ENCODE peak calls at places on chromosome 3, in nine cellular contexts. L is stomach, X is tibial nerve, W is HepG2, B is sigmoid colon, Z is A549, V is transverse colon, R is suprapubic skin, A is K562. E is an unnamed sample.

GRCh38 chr3:129104498-129105079 is 17.0 kb downstream of the RAB43 start:
- DNase-seq in L (no peak), X (no peak), W (no peak), B (no peak), Z (no peak), V (no peak), R (no peak), A (peak), E (no peak)

GRCh38 chr3:107247116-107247515 is 130.1 kb upstream of the CCDC54 start:
- DNase-seq in L (no peak), X (no peak), W (no peak), B (no peak), Z (no peak), V (no peak), R (no peak), A (no peak), E (no peak)

GRCh38 chr3:142779591-142779990 is 55.8 kb downstream of the TRPC1 start:
- DNase-seq in L (no peak), X (no peak), W (no peak), B (no peak), Z (no peak), V (no peak), R (no peak), A (no peak), E (no peak)

GRCh38 chr3:187914231-187914630 is 169.0 kb upstream of the BCL6 start:
- DNase-seq in L (no peak), X (no peak), W (peak), B (peak), Z (no peak), V (no peak), R (peak), A (no peak), E (no peak)

GRCh38 chr3:976021-976420 is 116.8 kb upstream of the CNTN6 start:
- DNase-seq in L (no peak), X (no peak), W (no peak), B (no peak), Z (no peak), V (no peak), R (no peak), A (no peak), E (no peak)

GRCh38 chr3:128051459-128051836 is 789 bp upstream of the SEC61A1 start:
- DNase-seq in L (no peak), X (no peak), W (no peak), B (no peak), Z (no peak), V (no peak), R (no peak), A (no peak), E (no peak)

GRCh38 chr3:188270423-188270972 is 116.5 kb downstream of the LPP start:
- DNase-seq in L (no peak), X (peak), W (peak), B (no peak), Z (peak), V (no peak), R (no peak), A (no peak), E (no peak)

GRCh38 chr3:195250473-195251251 is 20.3 kb downstream of the XXYLT1 start:
- DNase-seq in L (no peak), X (peak), W (no peak), B (peak), Z (no peak), V (no peak), R (no peak), A (no peak), E (peak)

GRCh38 chr3:12049675-12050074 is 45.5 kb downstream of the SYN2 start:
- DNase-seq in L (no peak), X (no peak), W (no peak), B (no peak), Z (no peak), V (no peak), R (no peak), A (peak), E (no peak)

GRCh38 chr3:37855363-37855970 is 6.2 kb upstream of the CTDSPL start:
- DNase-seq in L (peak), X (peak), W (peak), B (peak), Z (peak), V (peak), R (peak), A (peak), E (peak)

GRCh38 chr3:196569003-196569516 is 600 bp downstream of the FBXO45 start:
- DNase-seq in L (peak), X (no peak), W (peak), B (peak), Z (peak), V (peak), R (peak), A (peak), E (peak)
- TF ChIP-seq CTCF in L (no peak), X (no peak), W (no peak), B (no peak), Z (no peak), V (no peak), R (no peak), A (no peak), E (peak)

DNA sequence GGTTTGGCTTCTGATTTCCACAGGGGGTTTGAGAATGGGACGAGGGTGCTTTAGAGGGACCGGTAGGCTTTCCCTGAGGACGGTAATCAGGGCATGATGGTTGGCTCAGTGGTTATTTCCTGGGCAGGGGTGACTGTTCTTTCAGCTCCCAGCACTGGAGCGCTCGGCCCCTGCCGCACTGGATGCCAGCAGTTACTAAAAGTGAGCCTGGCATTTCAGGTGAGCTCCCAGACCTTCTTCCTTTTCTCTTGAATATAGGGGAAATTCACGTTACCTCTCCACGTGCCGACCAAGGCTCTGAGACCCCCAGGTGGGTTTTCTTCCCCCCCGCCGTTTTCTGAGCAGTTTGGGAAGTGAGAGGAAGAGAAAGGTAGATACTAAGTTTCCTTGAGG is 1.0 kb downstream of the TEX264 start:
- DNase-seq in L (no peak), X (no peak), W (no peak), B (no peak), Z (no peak), V (no peak), R (peak), A (no peak), E (peak)
- H3K27ac ChIP-seq in L (peak), X (peak), W (peak), B (peak), Z (peak), V (peak), R (peak), A (peak), E (peak)

GRCh38 chr3:100850156-100850555 is 140.9 kb downstream of the TFG start:
- DNase-seq in L (no peak), X (no peak), W (no peak), B (no peak), Z (no peak), V (no peak), R (no peak), A (no peak), E (no peak)

DNA sequence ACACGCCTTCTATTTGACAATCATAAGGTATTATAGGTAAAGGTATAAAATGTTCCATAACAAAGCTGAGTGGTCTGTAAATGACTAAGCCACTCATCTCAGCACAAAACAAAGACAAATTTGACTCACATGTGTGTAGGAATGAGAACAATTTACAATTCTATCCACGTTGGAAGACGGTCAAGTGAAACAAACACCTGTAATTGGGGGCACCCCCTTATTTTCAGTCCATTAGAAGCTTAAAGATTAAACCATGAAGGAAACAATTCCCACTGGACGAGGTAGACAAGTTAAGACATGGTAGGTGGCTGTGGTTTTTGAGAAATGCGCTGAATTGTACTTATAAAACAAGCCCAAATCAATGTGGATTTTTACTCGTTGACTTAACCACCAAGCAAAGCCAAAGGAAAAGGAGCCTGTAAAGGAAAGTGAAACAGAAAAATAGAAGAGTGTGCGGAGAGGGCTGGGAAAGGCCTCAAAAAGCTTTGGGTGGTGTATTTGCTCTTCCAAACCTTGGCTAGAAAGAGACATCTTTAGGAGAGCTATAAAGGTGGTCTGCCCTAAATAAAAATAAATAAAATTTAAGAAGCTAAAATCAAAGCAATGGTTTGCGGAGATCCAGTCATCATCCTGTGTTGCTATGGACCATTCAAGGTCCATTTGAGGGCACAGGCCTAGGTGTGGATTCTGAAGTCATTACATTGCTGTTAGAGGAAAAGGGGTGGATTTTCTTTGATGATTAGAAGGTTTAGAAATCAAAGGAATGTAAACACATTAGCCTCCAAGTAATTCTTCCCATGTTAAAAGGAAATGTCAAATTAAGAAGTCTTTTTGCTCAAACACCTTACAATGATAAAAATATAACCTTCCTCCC is 135.0 kb downstream of the TFG start:
- DNase-seq in L (no peak), X (no peak), W (no peak), B (no peak), Z (no peak), V (no peak), R (no peak), A (no peak), E (no peak)
- TF ChIP-seq EP300 in L (no peak), X (no peak), W (no peak), B (no peak), Z (no peak), V (no peak), R (no peak), A (no peak), E (no peak)

DNA sequence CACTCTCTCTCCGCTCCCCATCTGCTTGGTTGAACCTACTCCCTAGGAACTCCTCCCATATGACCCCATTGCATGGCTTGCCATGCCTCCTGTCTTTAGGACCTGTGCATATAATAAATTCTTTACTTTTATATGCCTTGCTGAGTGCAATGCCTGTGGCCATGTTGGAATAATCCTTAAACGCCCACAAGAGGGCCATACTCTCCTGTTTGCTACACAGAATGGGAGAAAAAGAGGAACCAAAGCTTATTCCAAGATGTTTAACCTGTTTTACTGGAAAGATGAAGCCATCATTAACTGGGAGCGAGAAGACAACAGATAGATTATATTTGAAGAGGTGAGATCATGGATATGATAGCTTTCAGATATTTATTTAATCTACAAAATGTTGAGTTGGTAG is 1097.8 kb downstream of the NAALADL2 start:
- DNase-seq in L (no peak), X (no peak), W (no peak), B (no peak), Z (no peak), V (no peak), R (no peak), A (no peak), E (no peak)
- TF ChIP-seq CTCF in L (no peak), X (no peak), W (no peak), B (no peak), Z (no peak), V (peak), R (no peak), A (no peak), E (no peak)

GRCh38 chr3:49386056-49386756 is 25.6 kb downstream of the RHOA start:
- DNase-seq in L (no peak), X (no peak), W (no peak), B (no peak), Z (no peak), V (no peak), R (no peak), A (no peak), E (no peak)
- H3K27ac ChIP-seq in L (peak), X (peak), W (no peak), B (no peak), Z (no peak), V (no peak), R (no peak), A (peak), E (peak)

DNA sequence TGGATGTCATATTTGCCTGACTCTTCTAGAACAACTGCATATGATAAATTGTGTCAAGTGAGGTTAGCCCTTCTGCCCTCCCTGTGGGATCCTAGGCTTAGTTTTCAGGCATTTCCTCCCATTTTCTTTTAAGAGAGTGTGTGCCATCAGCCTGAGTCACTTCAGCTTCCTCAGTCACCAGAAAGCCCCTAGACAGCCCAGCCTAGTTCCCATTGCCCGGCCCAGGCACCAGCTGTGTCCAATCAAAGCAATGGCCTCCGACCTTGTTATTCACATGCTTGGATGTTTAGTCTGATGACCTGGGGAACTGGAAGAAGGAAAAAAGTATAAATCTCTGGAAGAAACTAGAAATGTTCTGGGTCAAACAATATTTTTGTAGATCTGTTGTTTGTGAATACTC is 221.9 kb upstream of the LRIG1 start:
- DNase-seq in L (no peak), X (peak), W (no peak), B (peak), Z (peak), V (peak), R (no peak), A (no peak), E (no peak)
- TF ChIP-seq EP300 in L (no peak), X (no peak), W (no peak), B (no peak), Z (no peak), V (no peak), R (no peak), A (no peak), E (no peak)

GRCh38 chr3:52153389-52154096 is 680 bp downstream of the POC1A start:
- DNase-seq in L (no peak), X (no peak), W (peak), B (no peak), Z (peak), V (peak), R (peak), A (peak), E (no peak)

GRCh38 chr3:52150860-52151259 is 3.4 kb downstream of the POC1A start:
- DNase-seq in L (no peak), X (no peak), W (no peak), B (no peak), Z (no peak), V (no peak), R (no peak), A (no peak), E (no peak)

GRCh38 chr3:52150357-52150756 is 3.9 kb downstream of the POC1A start:
- DNase-seq in L (no peak), X (no peak), W (no peak), B (no peak), Z (no peak), V (no peak), R (no peak), A (no peak), E (no peak)

GRCh38 chr3:52155912-52156311 is 1.7 kb upstream of the POC1A start:
- DNase-seq in L (no peak), X (no peak), W (no peak), B (peak), Z (no peak), V (no peak), R (no peak), A (no peak), E (no peak)

GRCh38 chr3:52154135-52155094 is at the start of gene POC1A:
- DNase-seq in L (peak), X (peak), W (peak), B (peak), Z (peak), V (peak), R (peak), A (peak), E (peak)
- TF ChIP-seq CTCF in L (no peak), X (peak), W (peak), B (peak), Z (no peak), V (peak), R (no peak), A (no peak), E (peak)

GRCh38 chr3:114896978-114897377 is 250.1 kb downstream of the ZBTB20 start:
- DNase-seq in L (no peak), X (no peak), W (no peak), B (no peak), Z (no peak), V (no peak), R (no peak), A (no peak), E (no peak)

GRCh38 chr3:114892880-114893279 is 254.2 kb downstream of the ZBTB20 start:
- DNase-seq in L (no peak), X (no peak), W (peak), B (no peak), Z (no peak), V (no peak), R (no peak), A (no peak), E (no peak)

GRCh38 chr3:114887806-114888205 is 259.3 kb downstream of the ZBTB20 start:
- DNase-seq in L (no peak), X (no peak), W (no peak), B (no peak), Z (no peak), V (no peak), R (no peak), A (no peak), E (no peak)

GRCh38 chr3:114892117-114892870 is 254.8 kb downstream of the ZBTB20 start:
- DNase-seq in L (no peak), X (no peak), W (no peak), B (no peak), Z (no peak), V (no peak), R (no peak), A (no peak), E (no peak)

GRCh38 chr3:114893361-114893760 is 253.7 kb downstream of the ZBTB20 start:
- DNase-seq in L (no peak), X (no peak), W (no peak), B (no peak), Z (no peak), V (no peak), R (no peak), A (no peak), E (no peak)
- H3K27ac ChIP-seq in L (no peak), X (peak), W (peak), B (peak), Z (no peak), V (no peak), R (no peak), A (no peak), E (no peak)